ENCODE peak calls at places on chromosomes 7 and 10, in nine cellular contexts. D is pancreas, P is activated B cell treated with CpG ODN at 0.5 μM for 24 hours, M is WTC11, Z is cardiac fibroblast, F is neural crest cell, B is lower lobe of right lung, E is A673, X is A549. R is an unnamed sample.
A peak's percentile ranks its signal among the peaks of the same experiment; 100 is the strongest.

GRCh38 chr7:21972397-21972784 is 26.7 kb upstream of the CDCA7L start:
- DNase-seq in D (no peak), P (no peak), M (peak; percentile 44), Z (no peak), F (no peak), B (no peak), E (no peak), X (no peak), R (no peak)

GRCh38 chr7:22350466-22351328 is 6.3 kb downstream of the RAPGEF5 start:
- DNase-seq in D (no peak), P (no peak), M (no peak), Z (peak; percentile 15), F (no peak), B (no peak), E (peak; percentile 41), X (no peak), R (no peak)

GRCh38 chr7:130021105-130021834 is 29.9 kb downstream of the ZC3HC1 start:
- DNase-seq in D (no peak), P (no peak), M (no peak), Z (no peak), F (no peak), B (no peak), E (no peak), X (no peak), R (no peak)

GRCh38 chr7:116955801-116956514 is 2.7 kb downstream of the ST7 start:
- DNase-seq in D (peak; percentile 28), P (no peak), M (no peak), Z (peak; percentile 85), F (no peak), B (no peak), E (peak; percentile 3), X (no peak), R (no peak)

GRCh38 chr7:50349963-50350944 is 45.7 kb downstream of the IKZF1 start:
- DNase-seq in D (no peak), P (no peak), M (no peak), Z (no peak), F (no peak), B (no peak), E (no peak), X (no peak), R (no peak)

GRCh38 chr7:120874722-120875121 is 16.8 kb upstream of the TSPAN12 start:
- DNase-seq in D (no peak), P (no peak), M (no peak), Z (no peak), F (no peak), B (no peak), E (peak; percentile 11), X (no peak), R (no peak)

GRCh38 chr10:28587270-28587969 is 54.5 kb downstream of the WAC start:
- DNase-seq in D (no peak), P (no peak), M (no peak), Z (peak; percentile 67), F (no peak), B (no peak), E (peak; percentile 27), X (no peak), R (no peak)

GRCh38 chr7:26700893-26701292 is 163.5 kb downstream of the SKAP2 start:
- DNase-seq in D (no peak), P (no peak), M (no peak), Z (no peak), F (no peak), B (no peak), E (no peak), X (no peak), R (no peak)

GRCh38 chr7:45980181-45980905 is 59.3 kb upstream of the IGFBP3 start:
- DNase-seq in D (no peak), P (no peak), M (no peak), Z (peak; percentile 31), F (no peak), B (no peak), E (no peak), X (no peak), R (no peak)

GRCh38 chr7:66871076-66871475 is 49.9 kb upstream of the TMEM248 start:
- DNase-seq in D (no peak), P (no peak), M (no peak), Z (peak; percentile 8), F (no peak), B (no peak), E (no peak), X (no peak), R (no peak)

GRCh38 chr7:16411391-16411790 is 9.9 kb downstream of the CRPPA start:
- DNase-seq in D (no peak), P (no peak), M (no peak), Z (no peak), F (no peak), B (no peak), E (no peak), X (no peak), R (no peak)

GRCh38 chr7:4513450-4513849 is 168.6 kb upstream of the FOXK1 start:
- DNase-seq in D (no peak), P (no peak), M (no peak), Z (no peak), F (no peak), B (no peak), E (no peak), X (no peak), R (no peak)

GRCh38 chr10:75000748-75001321 is 110.6 kb upstream of the SAMD8 start:
- DNase-seq in D (no peak), P (no peak), M (no peak), Z (no peak), F (no peak), B (no peak), E (no peak), X (no peak), R (no peak)

GRCh38 chr7:128755075-128755474 is 15.9 kb downstream of the CALU start:
- DNase-seq in D (no peak), P (no peak), M (no peak), Z (no peak), F (no peak), B (no peak), E (no peak), X (no peak), R (no peak)

GRCh38 chr7:25950488-25951413 is 201.2 kb upstream of the NFE2L3 start:
- DNase-seq in D (peak; percentile 97), P (peak; percentile 82), M (peak; percentile 95), Z (peak; percentile 92), F (peak; percentile 76), B (peak; percentile 96), E (peak; percentile 96), X (peak; percentile 28), R (peak; percentile 73)

GRCh38 chr10:23155166-23155565 is 36.9 kb upstream of the PTF1A start:
- DNase-seq in D (no peak), P (no peak), M (no peak), Z (peak; percentile 6), F (no peak), B (no peak), E (peak; percentile 64), X (no peak), R (no peak)

GRCh38 chr10:71998840-71999194 is 34.6 kb downstream of the CHST3 start:
- DNase-seq in D (no peak), P (no peak), M (no peak), Z (peak; percentile 70), F (no peak), B (no peak), E (peak; percentile 51), X (peak; percentile 87), R (no peak)

GRCh38 chr10:124892905-124893304 is 49.0 kb upstream of the ZRANB1 start:
- DNase-seq in D (no peak), P (no peak), M (no peak), Z (no peak), F (no peak), B (no peak), E (no peak), X (no peak), R (no peak)

GRCh38 chr10:72162978-72163377 is 52.8 kb upstream of the ANAPC16 start:
- DNase-seq in D (no peak), P (no peak), M (no peak), Z (peak; percentile 63), F (no peak), B (no peak), E (peak; percentile 18), X (no peak), R (no peak)

GRCh38 chr7:131011976-131012375 is 278.0 kb upstream of the KLF14 start:
- DNase-seq in D (no peak), P (no peak), M (no peak), Z (peak; percentile 95), F (no peak), B (no peak), E (peak; percentile 89), X (peak; percentile 58), R (no peak)

GRCh38 chr10:91206427-91206826 is 14.0 kb upstream of the PCGF5 start:
- DNase-seq in D (no peak), P (no peak), M (no peak), Z (no peak), F (no peak), B (no peak), E (no peak), X (no peak), R (no peak)

GRCh38 chr10:110567201-110568054 is at the start of gene SMC3:
- DNase-seq in D (peak; percentile 92), P (peak; percentile 89), M (peak; percentile 93), Z (peak; percentile 96), F (peak; percentile 92), B (peak; percentile 93), E (peak; percentile 97), X (peak; percentile 80), R (peak; percentile 79)
- TF ChIP-seq CTCF in D (no peak), P (no peak), M (no peak), Z (no peak), F (no peak), B (no peak), E (no peak), X (no peak), R (no peak)

DNA sequence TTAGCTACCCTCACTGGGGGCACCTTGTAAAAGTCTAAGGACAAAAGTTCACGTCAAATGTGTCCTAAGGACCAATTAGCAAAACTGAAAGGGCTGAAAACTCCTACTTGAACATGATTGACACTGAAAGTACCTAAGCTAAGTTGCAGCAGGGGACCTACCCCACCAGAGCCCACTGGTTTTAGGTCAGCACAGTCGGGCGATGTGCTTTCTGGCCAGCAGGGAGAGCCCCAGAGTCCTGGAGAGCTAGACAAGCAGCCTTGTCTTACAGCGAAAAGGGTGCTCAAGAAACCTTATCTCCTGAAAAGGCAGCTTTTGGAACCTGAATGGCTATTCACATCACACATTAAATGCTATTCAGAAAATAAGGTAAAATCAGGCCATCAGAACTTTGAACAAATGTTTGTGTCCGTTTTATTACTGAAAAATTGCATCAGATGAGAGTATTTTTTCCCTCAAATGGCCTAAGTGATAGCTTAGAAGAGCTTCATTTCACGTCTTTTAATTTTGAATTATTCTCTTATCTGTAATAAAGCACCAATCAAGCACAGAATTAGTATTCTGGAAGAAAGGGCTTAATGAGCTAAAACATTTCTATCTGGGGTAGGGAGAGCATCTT is 52.2 kb upstream of the MKI67 start:
- DNase-seq in D (no peak), P (no peak), M (peak; percentile 78), Z (peak; percentile 27), F (peak; percentile 29), B (no peak), E (peak; percentile 47), X (peak; percentile 61), R (no peak)
- TF ChIP-seq CTCF in D (no peak), P (no peak), M (no peak), Z (peak; percentile 61), F (peak; percentile 58), B (peak; percentile 45), E (peak; percentile 64), X (peak; percentile 60), R (no peak)

GRCh38 chr7:37901236-37901827 is 15.3 kb downstream of the SFRP4 start:
- DNase-seq in D (no peak), P (no peak), M (no peak), Z (peak; percentile 66), F (no peak), B (no peak), E (peak; percentile 65), X (peak; percentile 51), R (no peak)
- TF ChIP-seq CTCF in D (no peak), P (no peak), M (no peak), Z (peak; percentile 54), F (peak; percentile 76), B (peak; percentile 49), E (peak; percentile 73), X (peak; percentile 88), R (no peak)

GRCh38 chr7:55173671-55174070 is 154.9 kb downstream of the EGFR start:
- DNase-seq in D (no peak), P (no peak), M (no peak), Z (no peak), F (no peak), B (no peak), E (no peak), X (no peak), R (no peak)
- TF ChIP-seq CTCF in D (no peak), P (no peak), M (no peak), Z (no peak), F (peak; percentile 21), B (no peak), E (no peak), X (no peak), R (no peak)